ENCODE peak calls at places on chromosome 13, in six cellular contexts. F is stimulated activated CD8-positive, alpha-beta memory T cell treated with anti-CD3 and anti-CD28 coated beads, Interleukin-4, amount 100 ng/mL, for 4 hours; M is stimulated activated CD4-positive, alpha-beta T cell treated with anti-CD3 and anti-CD28 coated beads, Interleukin-1b, Interleukin-23, amount 100 ng/mL, for 1 hour; E is AG08395; I is effector CD4-positive, alpha-beta T cell; O is OCI-LY7. P is an unnamed sample.

GRCh38 chr13:33763021-33763420 is 54.9 kb upstream of the RFC3 start:
- DNase-seq in E (no peak), O (no peak), F (no peak), I (no peak), M (no peak), P (no peak)

GRCh38 chr13:49791214-49791752 is 1.2 kb downstream of the KPNA3 start:
- DNase-seq in F (no peak), I (peak), O (peak), E (no peak), M (no peak), P (peak)

GRCh38 chr13:111204438-111205177 is 89.5 kb downstream of the ARHGEF7 start:
- DNase-seq in E (peak), M (no peak), I (no peak), O (no peak), F (no peak), P (no peak)

GRCh38 chr13:63085851-63086250 is 1670.2 kb upstream of the PCDH20 start:
- DNase-seq in I (no peak), O (no peak), F (no peak), M (no peak), E (no peak), P (no peak)

GRCh38 chr13:39148513-39148961 is 110.3 kb downstream of the NHLRC3 start:
- DNase-seq in M (no peak), E (peak), O (no peak), I (no peak), F (no peak), P (no peak)

GRCh38 chr13:74767031-74767430 is 632.8 kb upstream of the KLF12 start:
- DNase-seq in M (no peak), F (no peak), E (no peak), I (no peak), O (no peak), P (no peak)

GRCh38 chr13:76882431-76882830 is 3.8 kb downstream of the KCTD12 start:
- DNase-seq in F (no peak), M (no peak), E (peak), I (no peak), O (no peak), P (no peak)

GRCh38 chr13:84500016-84500415 is 617.7 kb upstream of the SLITRK1 start:
- DNase-seq in M (no peak), F (no peak), O (no peak), I (no peak), E (no peak), P (no peak)

GRCh38 chr13:61036715-61037114 is 378.9 kb downstream of the PCDH20 start:
- DNase-seq in I (no peak), M (no peak), F (no peak), E (no peak), O (no peak), P (no peak)

GRCh38 chr13:74751739-74752138 is 617.5 kb upstream of the KLF12 start:
- DNase-seq in F (no peak), I (no peak), M (no peak), E (no peak), O (no peak), P (no peak)

GRCh38 chr13:51549050-51549449 is 35.2 kb upstream of the WDFY2 start:
- DNase-seq in F (no peak), O (no peak), M (no peak), I (no peak), E (no peak), P (no peak)

GRCh38 chr13:94706101-94706853 is 6.1 kb downstream of the SOX21 start:
- DNase-seq in M (no peak), F (no peak), O (no peak), E (no peak), I (no peak), P (peak)

GRCh38 chr13:74662895-74663294 is 528.7 kb upstream of the KLF12 start:
- DNase-seq in I (no peak), O (no peak), F (no peak), E (no peak), M (no peak), P (no peak)

GRCh38 chr13:108383676-108384075 is 114.2 kb downstream of the TNFSF13B start:
- DNase-seq in F (no peak), O (no peak), E (no peak), I (no peak), M (no peak), P (no peak)

GRCh38 chr13:65926750-65927171 is 1303.4 kb downstream of the PCDH9 start:
- DNase-seq in F (no peak), I (no peak), E (no peak), O (peak), M (no peak), P (no peak)

GRCh38 chr13:39515231-39515630 is 87.8 kb downstream of the LHFPL6 start:
- DNase-seq in E (no peak), M (no peak), O (no peak), I (no peak), F (no peak), P (no peak)

GRCh38 chr13:22265563-22265962 is 594.7 kb downstream of the FGF9 start:
- DNase-seq in F (no peak), O (no peak), I (no peak), E (no peak), M (no peak), P (no peak)

GRCh38 chr13:38970380-38971051 is 20.1 kb downstream of the STOML3 start:
- DNase-seq in I (no peak), E (no peak), O (no peak), M (no peak), F (no peak), P (no peak)

GRCh38 chr13:107458269-107458668 is 757.1 kb downstream of the LIG4 start:
- DNase-seq in M (no peak), E (no peak), F (no peak), O (no peak), I (no peak), P (no peak)